ENCODE peak calls at places on chromosomes 3 and 15, in eight cellular contexts. I, M, J, T, P, W, B and O are unnamed samples.
A peak's percentile ranks its signal among the peaks of the same experiment; 100 is the strongest.

GRCh38 chr3:116442331-116443021 is 2.8 kb downstream of the LSAMP start:
- DNase-seq in I (no peak), J (no peak), M (no peak), B (peak; percentile 77), T (no peak), P (no peak), W (no peak), O (no peak)

GRCh38 chr3:150030841-150031240 is 60.1 kb upstream of the PFN2 start:
- DNase-seq in I (no peak), B (no peak), W (no peak), J (no peak), T (no peak), M (no peak), P (no peak), O (no peak)

GRCh38 chr15:73647259-73648026 is 14.3 kb upstream of the NPTN start:
- DNase-seq in T (no peak), M (no peak), J (no peak), I (no peak), P (no peak), W (no peak), B (no peak), O (peak; percentile 26)

GRCh38 chr3:169923189-169923588 is 11.8 kb downstream of the SAMD7 start:
- DNase-seq in W (peak; percentile 6), B (peak; percentile 7), P (peak; percentile 58), T (no peak), M (peak; percentile 95), I (no peak), J (peak; percentile 21), O (peak; percentile 52)

GRCh38 chr3:100928638-100929428 is 64.4 kb downstream of the ABI3BP start:
- DNase-seq in J (no peak), B (peak; percentile 83), T (no peak), P (no peak), M (no peak), I (no peak), W (no peak), O (no peak)

GRCh38 chr15:90956551-90957104 is 1.9 kb downstream of the RCCD1 start:
- DNase-seq in B (peak; percentile 71), P (peak; percentile 91), T (peak; percentile 49), W (no peak), J (peak; percentile 82), I (peak; percentile 86), M (peak; percentile 83), O (no peak)

GRCh38 chr15:83762367-83762766 is 108.4 kb downstream of the ADAMTSL3 start:
- DNase-seq in M (no peak), I (no peak), W (no peak), T (no peak), P (no peak), J (no peak), B (no peak), O (no peak)

GRCh38 chr3:187051066-187051465 is 88.2 kb downstream of the RPL39L start:
- DNase-seq in J (no peak), M (no peak), T (no peak), I (no peak), W (no peak), P (no peak), B (no peak), O (no peak)

GRCh38 chr3:73070675-73071575 is 9.5 kb downstream of the EBLN2 start:
- DNase-seq in P (no peak), I (no peak), T (no peak), W (peak; percentile 7), M (no peak), B (peak; percentile 49), J (no peak), O (no peak)

GRCh38 chr15:65937476-65937875 is 68.2 kb downstream of the RAB11A start:
- DNase-seq in B (no peak), J (no peak), M (peak; percentile 67), I (no peak), W (no peak), T (no peak), P (no peak), O (peak; percentile 30)

GRCh38 chr15:55694652-55695150 is 48.3 kb downstream of the PRTG start:
- DNase-seq in P (no peak), W (no peak), J (no peak), I (no peak), M (no peak), T (no peak), B (peak; percentile 81), O (no peak)

GRCh38 chr3:1632128-1632527 is 466.5 kb upstream of the CNTN4 start:
- DNase-seq in B (no peak), I (no peak), T (no peak), J (no peak), M (no peak), W (no peak), P (no peak), O (no peak)

GRCh38 chr3:42961633-42962032 is 17.5 kb upstream of the GASK1A start:
- DNase-seq in J (peak; percentile 54), M (peak; percentile 29), T (no peak), P (no peak), W (peak; percentile 42), B (peak; percentile 80), I (no peak), O (no peak)

GRCh38 chr15:96354731-96355560 is 24.4 kb downstream of the NR2F2 start:
- DNase-seq in W (peak; percentile 56), P (no peak), I (no peak), T (no peak), M (no peak), B (peak; percentile 93), J (no peak), O (no peak)

GRCh38 chr3:17672506-17672905 is 69.9 kb downstream of the TBC1D5 start:
- DNase-seq in M (no peak), B (no peak), W (no peak), P (no peak), T (no peak), J (no peak), I (no peak), O (no peak)

GRCh38 chr3:177335728-177336127 is 138.4 kb upstream of the TBL1XR1 start:
- DNase-seq in B (peak; percentile 48), W (no peak), M (no peak), I (no peak), P (no peak), J (no peak), T (no peak), O (no peak)

GRCh38 chr15:27906802-27907201 is 192.3 kb downstream of the OCA2 start:
- DNase-seq in M (no peak), B (no peak), I (no peak), J (no peak), T (no peak), P (no peak), W (no peak), O (no peak)

GRCh38 chr3:123629747-123630047 is 44.8 kb upstream of the HACD2 start:
- DNase-seq in M (no peak), T (no peak), I (no peak), J (no peak), W (no peak), P (no peak), B (no peak), O (no peak)

GRCh38 chr3:141367038-141367730 is 1.1 kb upstream of the ZBTB38 start:
- DNase-seq in J (peak; percentile 33), W (no peak), T (no peak), P (peak; percentile 54), M (no peak), I (peak; percentile 70), B (peak; percentile 99), O (peak; percentile 98)

GRCh38 chr3:32819086-32819450 is 1.3 kb downstream of the TRIM71 start:
- DNase-seq in M (no peak), W (no peak), P (no peak), I (no peak), B (no peak), T (no peak), J (no peak), O (no peak)

GRCh38 chr3:32820430-32820829 is 2.6 kb downstream of the TRIM71 start:
- DNase-seq in B (no peak), J (no peak), W (no peak), T (no peak), P (no peak), M (no peak), I (no peak), O (no peak)

GRCh38 chr3:32818431-32819085 is 761 bp downstream of the TRIM71 start:
- DNase-seq in P (no peak), M (no peak), I (no peak), T (no peak), W (no peak), B (no peak), J (no peak), O (no peak)

GRCh38 chr3:32820971-32821685 is 3.3 kb downstream of the TRIM71 start:
- DNase-seq in I (no peak), M (no peak), T (no peak), P (no peak), W (no peak), B (no peak), J (no peak), O (no peak)

GRCh38 chr3:32819581-32820348 is 2.0 kb downstream of the TRIM71 start:
- DNase-seq in M (no peak), P (no peak), T (no peak), W (no peak), J (no peak), B (no peak), I (no peak), O (no peak)
- H3K27me3 ChIP-seq in M (peaks cover 22% of the 10 kb centered on the region), P (peaks cover 36% of the 10 kb centered on the region), T (peaks cover 6% of the 10 kb centered on the region), W (no peaks in the 10 kb centered on the region), J (peaks cover 42% of the 10 kb centered on the region), B (peaks cover 63% of the 10 kb centered on the region), I (no peaks in the 10 kb centered on the region), O (peaks cover 39% of the 10 kb centered on the region)

GRCh38 chr3:184337315-184337714 is at the start of gene FAM131A:
- DNase-seq in I (peak; percentile 95), M (no peak), P (peak; percentile 78), B (peak; percentile 43), T (no peak), J (peak; percentile 85), W (no peak), O (no peak)
- H3K36me3 ChIP-seq in I (peaks cover 29% of the 10 kb centered on the region), M (peaks cover 38% of the 10 kb centered on the region), P (no peaks in the 10 kb centered on the region), B (peaks cover 19% of the 10 kb centered on the region), T (peaks cover 19% of the 10 kb centered on the region), J (no peaks in the 10 kb centered on the region), W (peaks cover 34% of the 10 kb centered on the region), O (peaks cover 50% of the 10 kb centered on the region)

GRCh38 chr15:76335129-76335850 is 1.3 kb upstream of the ISL2 start:
- DNase-seq in M (no peak), W (no peak), I (no peak), P (no peak), T (no peak), J (no peak), B (peak; percentile 26), O (no peak)
- H3K4me3 ChIP-seq in M (peak overlapping the region; percentile 49), W (peak overlapping the region; percentile 75), I (no peak overlapping the region), P (peak overlapping the region; percentile 4), T (no peak overlapping the region), J (no peak overlapping the region), B (no peak overlapping the region), O (peak overlapping the region; percentile 58)

GRCh38 chr3:39232859-39233258 is 40.5 kb upstream of the XIRP1 start:
- DNase-seq in M (no peak), T (no peak), B (no peak), W (no peak), J (no peak), P (no peak), I (no peak), O (no peak)

GRCh38 chr3:39224288-39224687 is 31.9 kb upstream of the XIRP1 start:
- DNase-seq in J (no peak), I (no peak), P (no peak), T (no peak), W (peak; percentile 4), M (no peak), B (no peak), O (no peak)

GRCh38 chr3:39226106-39226741 is 33.8 kb upstream of the XIRP1 start:
- DNase-seq in I (no peak), B (no peak), T (no peak), J (no peak), P (no peak), W (no peak), M (no peak), O (no peak)

GRCh38 chr3:39230453-39230852 is 38.1 kb upstream of the XIRP1 start:
- DNase-seq in M (no peak), W (no peak), J (no peak), T (no peak), I (no peak), P (no peak), B (no peak), O (no peak)

GRCh38 chr3:39228496-39228895 is 36.1 kb upstream of the XIRP1 start:
- DNase-seq in M (no peak), T (no peak), I (no peak), W (no peak), B (no peak), P (no peak), J (no peak), O (no peak)
- H3K27me3 ChIP-seq in M (no peaks in the 10 kb centered on the region), T (no peaks in the 10 kb centered on the region), I (no peaks in the 10 kb centered on the region), W (no peaks in the 10 kb centered on the region), B (no peaks in the 10 kb centered on the region), P (no peaks in the 10 kb centered on the region), J (no peaks in the 10 kb centered on the region), O (peaks cover 4% of the 10 kb centered on the region)